ENCODE peak calls at places on chromosome 1, in four cellular contexts. X, K, M and Q are unnamed samples.

GRCh38 chr1:157135646-157136045 is 2.5 kb downstream of the ETV3 start:
- DNase-seq in X (no peak), K (no peak), M (no peak), Q (no peak)

GRCh38 chr1:241269116-241269515 is 87.9 kb downstream of the RGS7 start:
- DNase-seq in X (no peak), K (no peak), M (no peak), Q (no peak)

GRCh38 chr1:109618614-109619404 is 607 bp downstream of the GNAT2 start:
- DNase-seq in X (no peak), K (no peak), M (no peak), Q (no peak)

GRCh38 chr1:10398278-10398733 is 558 bp upstream of the PGD start:
- DNase-seq in X (no peak), K (no peak), M (no peak), Q (no peak)

GRCh38 chr1:243883551-243883950 is 33.5 kb upstream of the AKT3 start:
- DNase-seq in X (no peak), K (no peak), M (no peak), Q (no peak)

GRCh38 chr1:240193699-240194098 is 102.0 kb downstream of the FMN2 start:
- DNase-seq in X (no peak), K (no peak), M (no peak), Q (no peak)

GRCh38 chr1:109630081-109630880 is 10.6 kb downstream of the AMPD2 start:
- DNase-seq in X (no peak), K (no peak), M (no peak), Q (no peak)

GRCh38 chr1:239806900-239807299 is 284.8 kb upstream of the FMN2 start:
- DNase-seq in X (no peak), K (no peak), M (no peak), Q (no peak)